ENCODE peak calls at places on chromosomes 13 and 19, in six cellular contexts. T, X, V, B, M and H are unnamed samples.

GRCh38 chr19:48543121-48543710 is 8.8 kb upstream of the SULT2B1 start:
- DNase-seq in T (peak; percentile 92), X (peak; percentile 51), V (no peak), B (no peak), M (peak; percentile 46), H (no peak)

GRCh38 chr13:37011002-37011401 is 10.4 kb downstream of the EXOSC8 start:
- DNase-seq in T (no peak), X (no peak), V (no peak), B (no peak), M (no peak), H (no peak)

GRCh38 chr13:26872444-26873173 is 112.0 kb upstream of the GPR12 start:
- DNase-seq in T (peak; percentile 54), X (no peak), V (peak; percentile 50), B (peak; percentile 46), M (peak; percentile 91), H (no peak)

GRCh38 chr13:33123066-33123940 is 107.1 kb downstream of the KL start:
- DNase-seq in T (no peak), X (no peak), V (no peak), B (peak; percentile 48), M (peak; percentile 39), H (peak; percentile 82)

GRCh38 chr13:29196409-29197074 is 376.4 kb downstream of the MTUS2 start:
- DNase-seq in T (no peak), X (no peak), V (no peak), B (no peak), M (no peak), H (no peak)

GRCh38 chr13:41613984-41614581 is 156.7 kb downstream of the RGCC start:
- DNase-seq in T (no peak), X (no peak), V (no peak), B (peak; percentile 66), M (no peak), H (no peak)

GRCh38 chr13:25377244-25377962 is 5.6 kb downstream of the ATP8A2 start:
- DNase-seq in T (no peak), X (no peak), V (no peak), B (no peak), M (no peak), H (no peak)

GRCh38 chr13:44184740-44185139 is 188.9 kb upstream of the SERP2 start:
- DNase-seq in T (no peak), X (no peak), V (no peak), B (no peak), M (no peak), H (no peak)

GRCh38 chr13:20828540-20829364 is 55.0 kb upstream of the EEF1AKMT1 start:
- DNase-seq in T (peak; percentile 33), X (no peak), V (peak; percentile 44), B (no peak), M (peak; percentile 87), H (no peak)

GRCh38 chr19:38719761-38720558 is 24.3 kb downstream of the CAPN12 start:
- DNase-seq in T (peak; percentile 58), X (no peak), V (no peak), B (no peak), M (no peak), H (no peak)

GRCh38 chr19:18097217-18097992 is at the start of gene MAST3:
- DNase-seq in T (peak; percentile 91), X (peak; percentile 85), V (peak; percentile 98), B (peak; percentile 79), M (peak; percentile 92), H (peak; percentile 86)
- TF ChIP-seq CTCF in T (no peak), X (no peak), V (no peak), B (no peak), M (no peak), H (no peak)

GRCh38 chr19:36214388-36215275 is at the start of the genes ZNF146 and ZNF565:
- DNase-seq in T (peak; percentile 97), X (peak; percentile 98), V (peak; percentile 95), B (peak; percentile 96), M (peak; percentile 100), H (peak; percentile 98)
- TF ChIP-seq CTCF in T (no peak), X (peak; percentile 0), V (no peak), B (peak; percentile 31), M (no peak), H (no peak)

GRCh38 chr19:40584007-40584406 is 7.3 kb downstream of the SHKBP1 start:
- DNase-seq in T (no peak), X (no peak), V (no peak), B (no peak), M (peak; percentile 51), H (no peak)
- TF ChIP-seq CTCF in T (no peak), X (no peak), V (peak; percentile 23), B (no peak), M (peak; percentile 59), H (no peak)

GRCh38 chr19:33177417-33177976 is 16.6 kb upstream of the LRP3 start:
- DNase-seq in T (peak; percentile 72), X (no peak), V (peak; percentile 62), B (no peak), M (peak; percentile 61), H (peak; percentile 76)

GRCh38 chr19:33175886-33176669 is 18.1 kb upstream of the LRP3 start:
- DNase-seq in T (peak; percentile 45), X (no peak), V (no peak), B (no peak), M (no peak), H (no peak)

GRCh38 chr19:33175156-33175782 is 18.9 kb upstream of the LRP3 start:
- DNase-seq in T (no peak), X (no peak), V (no peak), B (no peak), M (no peak), H (no peak)

GRCh38 chr19:33174186-33174585 is 19.9 kb upstream of the LRP3 start:
- DNase-seq in T (no peak), X (no peak), V (no peak), B (no peak), M (no peak), H (no peak)

DNA sequence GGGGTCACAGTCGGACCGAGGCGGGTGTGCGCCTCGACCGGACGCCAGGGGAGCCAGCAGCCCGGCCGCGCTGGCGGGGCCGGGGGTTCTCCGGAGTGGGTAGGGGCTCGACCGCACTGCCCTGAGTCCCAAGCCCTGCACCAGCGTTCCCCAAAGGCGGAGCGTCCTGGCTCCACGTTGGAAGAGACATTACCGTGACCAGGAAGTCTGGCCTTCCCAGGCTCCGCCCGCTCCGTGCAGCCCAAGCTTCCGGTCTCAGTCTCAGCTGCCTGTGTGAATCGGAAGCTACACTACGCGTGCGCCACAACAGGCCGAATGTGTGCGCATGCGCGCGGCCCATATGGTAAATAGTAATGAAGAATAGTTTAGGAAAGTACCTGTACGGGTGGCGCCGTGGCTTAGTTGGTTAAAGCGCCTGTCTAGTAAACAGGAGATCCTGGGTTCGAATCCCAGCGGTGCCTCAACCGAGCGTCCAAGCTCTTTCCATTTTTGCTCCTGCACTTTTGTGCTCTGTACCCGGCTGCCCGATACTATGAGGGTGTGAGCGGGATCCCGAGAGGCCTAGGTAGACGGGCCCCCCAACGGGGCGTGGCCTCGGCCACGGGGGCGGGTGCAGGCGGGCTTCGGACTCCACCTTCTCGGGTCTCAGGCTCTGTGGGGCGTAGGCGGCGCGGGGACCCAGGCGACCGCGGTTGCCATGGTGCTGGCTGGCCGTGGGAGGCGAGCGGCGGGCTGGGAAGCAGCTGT is 17.3 kb upstream of the LRP3 start:
- DNase-seq in T (peak; percentile 100), X (peak; percentile 97), V (peak; percentile 98), B (peak; percentile 95), M (peak; percentile 97), H (peak; percentile 94)
- TF ChIP-seq CTCF in T (peak; percentile 26), X (no peak), V (no peak), B (peak; percentile 42), M (no peak), H (no peak)

GRCh38 chr19:44807652-44808462 is 1.0 kb upstream of the BCAM start:
- DNase-seq in T (peak; percentile 66), X (peak; percentile 83), V (peak; percentile 55), B (no peak), M (peak; percentile 99), H (no peak)
- TF ChIP-seq CTCF in T (peak; percentile 65), X (no peak), V (peak; percentile 47), B (peak; percentile 68), M (peak; percentile 62), H (peak; percentile 22)

DNA sequence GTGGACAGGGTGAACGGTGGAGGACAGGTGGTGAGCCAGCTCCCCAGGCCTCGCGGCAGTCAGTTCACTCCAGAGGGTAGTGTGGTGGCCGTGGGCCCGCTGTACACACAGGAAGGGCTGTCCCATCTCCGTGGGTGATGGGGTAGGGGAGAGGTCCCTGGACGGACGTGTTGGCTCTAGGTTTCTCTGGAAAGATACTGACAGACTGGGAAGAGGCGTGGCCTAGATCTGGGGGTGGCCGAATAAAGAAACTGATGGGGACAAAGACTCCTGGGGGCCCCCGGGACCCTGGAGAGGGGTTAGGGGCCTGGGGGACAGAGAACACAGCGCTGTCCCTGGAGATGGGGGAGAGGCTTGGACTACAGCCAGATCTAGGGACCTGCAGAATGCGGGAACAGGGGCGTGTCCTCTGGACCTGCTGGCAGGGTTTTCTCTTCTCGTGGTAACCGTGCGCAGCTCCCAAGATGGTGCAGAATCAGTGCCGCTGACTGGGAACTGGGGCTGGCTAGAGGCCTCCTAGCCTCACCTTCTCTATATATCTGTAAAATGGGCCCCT is 4.0 kb upstream of the PRAM1 start:
- DNase-seq in T (no peak), X (no peak), V (no peak), B (no peak), M (peak; percentile 75), H (no peak)
- TF ChIP-seq CTCF in T (no peak), X (no peak), V (no peak), B (peak; percentile 41), M (peak; percentile 17), H (peak; percentile 54)

GRCh38 chr19:55320844-55321419 is 4.2 kb downstream of the TMEM150B start:
- DNase-seq in T (no peak), X (no peak), V (no peak), B (no peak), M (no peak), H (no peak)
- TF ChIP-seq CTCF in T (no peak), X (no peak), V (no peak), B (no peak), M (no peak), H (no peak)

DNA sequence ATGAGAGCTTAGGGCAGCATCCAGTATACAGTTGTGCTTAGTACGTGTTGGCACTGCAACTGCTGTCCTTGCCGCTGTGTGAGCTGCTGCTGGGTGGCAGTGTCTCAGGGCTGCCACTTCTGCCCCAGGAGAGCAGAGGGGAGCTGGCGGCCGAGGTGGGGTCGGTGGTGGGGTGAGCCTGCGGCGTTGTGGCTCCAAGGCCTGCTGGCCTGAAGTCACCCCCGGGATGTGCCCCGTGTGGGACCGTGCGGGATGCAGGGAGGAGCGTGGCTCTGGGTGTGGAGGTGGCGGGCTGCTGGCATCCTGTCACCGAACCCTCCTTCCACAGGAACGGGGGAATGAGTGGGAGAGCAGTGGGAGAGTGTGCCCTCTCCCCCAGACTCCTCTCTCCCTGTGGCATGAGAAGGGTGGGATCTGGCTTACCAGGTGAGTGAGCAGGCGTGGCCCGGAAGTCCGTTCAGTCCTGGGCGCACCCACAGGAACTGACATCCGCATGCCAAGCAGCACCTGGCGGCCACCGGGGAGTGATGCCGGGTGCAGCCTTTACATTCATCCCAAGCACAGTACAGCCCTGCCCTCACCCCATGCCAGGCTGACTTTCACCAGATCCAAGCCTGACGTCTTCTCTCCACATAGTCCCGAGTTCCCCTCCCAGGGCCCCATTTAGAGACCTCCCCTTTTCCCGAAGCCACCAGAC is 26.5 kb downstream of the MCF2L start:
- DNase-seq in T (peak; percentile 63), X (no peak), V (no peak), B (no peak), M (no peak), H (no peak)
- TF ChIP-seq CTCF in T (no peak), X (no peak), V (no peak), B (no peak), M (no peak), H (no peak)